ENCODE peak calls at places on chromosomes 2 and 18, in four cellular contexts. One of them, this sample, is unnamed.

GRCh38 chr2:182372661-182373060 is 54.2 kb downstream of the PDE1A start:
- DNase-seq in A549: peak; percentile 82
- DNase-seq in HepG2: peak; percentile 11
- DNase-seq in K562: no peak
- DNase-seq in this sample: no peak

GRCh38 chr2:178412047-178412446 is 38.9 kb downstream of the PRKRA start:
- DNase-seq in K562: no peak
- DNase-seq in HepG2: no peak
- DNase-seq in A549: no peak
- DNase-seq in this sample: no peak

GRCh38 chr2:234879671-234880455 is 72.0 kb upstream of the SH3BP4 start:
- DNase-seq in A549: peak; percentile 53
- DNase-seq in K562: peak; percentile 12
- DNase-seq in HepG2: peak; percentile 54
- DNase-seq in this sample: no peak

GRCh38 chr18:32081881-32082280 is 9.8 kb upstream of the RNF138 start:
- DNase-seq in A549: no peak
- DNase-seq in K562: no peak
- DNase-seq in HepG2: no peak
- DNase-seq in this sample: no peak

GRCh38 chr2:120305296-120305695 is 40.6 kb upstream of the INHBB start:
- DNase-seq in HepG2: peak; percentile 76
- DNase-seq in K562: peak; percentile 46
- DNase-seq in A549: peak; percentile 43
- DNase-seq in this sample: no peak

GRCh38 chr2:159860611-159861010 is 62.6 kb upstream of the CD302 start:
- DNase-seq in A549: no peak
- DNase-seq in K562: no peak
- DNase-seq in HepG2: no peak
- DNase-seq in this sample: no peak

GRCh38 chr18:52484977-52485376 is 145.0 kb downstream of the DCC start:
- DNase-seq in A549: peak; percentile 24
- DNase-seq in K562: no peak
- DNase-seq in HepG2: no peak
- DNase-seq in this sample: no peak

GRCh38 chr18:6382968-6383367 is 31.7 kb downstream of the L3MBTL4 start:
- DNase-seq in HepG2: no peak
- DNase-seq in A549: no peak
- DNase-seq in K562: no peak
- DNase-seq in this sample: no peak

GRCh38 chr2:42087857-42088195 is 40.0 kb downstream of the PKDCC start:
- DNase-seq in K562: no peak
- DNase-seq in A549: no peak
- DNase-seq in HepG2: no peak
- DNase-seq in this sample: no peak

DNA sequence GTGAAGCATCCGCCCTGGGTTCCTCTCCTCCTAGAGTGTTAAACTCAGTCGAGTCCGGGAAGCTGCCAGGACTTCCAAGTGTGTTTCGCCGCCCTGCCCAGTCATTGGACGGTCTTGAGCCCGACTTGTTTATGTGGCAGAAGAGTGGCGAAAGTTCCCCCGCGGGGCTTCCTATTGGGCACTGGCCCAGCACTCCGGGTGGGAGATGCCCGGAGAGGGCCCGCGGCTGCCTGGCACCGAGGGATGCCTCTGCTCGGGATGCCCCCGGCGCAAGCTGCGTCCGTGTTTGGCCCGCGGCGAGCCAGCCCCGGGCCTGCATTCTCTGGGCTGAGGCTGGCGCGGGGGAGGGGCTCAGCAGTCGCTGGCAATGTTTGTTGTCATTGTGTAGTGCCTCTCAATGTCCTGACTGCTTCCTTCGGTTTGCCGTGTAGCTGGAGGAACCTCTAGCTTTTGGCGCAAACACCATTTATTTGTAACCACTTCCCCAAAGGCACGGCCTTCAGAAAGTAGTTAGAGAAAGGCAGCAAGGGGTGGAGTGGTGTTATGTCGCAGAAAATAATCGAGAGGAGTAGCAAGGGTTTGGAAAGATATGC is 1.2 kb downstream of the CYBRD1 start:
- DNase-seq in A549: peak; percentile 79
- DNase-seq in K562: peak; percentile 67
- DNase-seq in HepG2: peak; percentile 21
- DNase-seq in this sample: peak; percentile 83
- TF ChIP-seq RNF2 in A549: no peak
- TF ChIP-seq RNF2 in K562: no peak
- TF ChIP-seq RNF2 in HepG2: no peak
- TF ChIP-seq RNF2 in this sample: no peak

GRCh38 chr18:34978533-34978893 is 62.7 kb upstream of the MAPRE2 start:
- DNase-seq in K562: no peak
- DNase-seq in A549: no peak
- DNase-seq in HepG2: no peak
- DNase-seq in this sample: no peak
- TF ChIP-seq RNF2 in K562: no peak
- TF ChIP-seq RNF2 in A549: no peak
- TF ChIP-seq RNF2 in HepG2: no peak
- TF ChIP-seq RNF2 in this sample: no peak

DNA sequence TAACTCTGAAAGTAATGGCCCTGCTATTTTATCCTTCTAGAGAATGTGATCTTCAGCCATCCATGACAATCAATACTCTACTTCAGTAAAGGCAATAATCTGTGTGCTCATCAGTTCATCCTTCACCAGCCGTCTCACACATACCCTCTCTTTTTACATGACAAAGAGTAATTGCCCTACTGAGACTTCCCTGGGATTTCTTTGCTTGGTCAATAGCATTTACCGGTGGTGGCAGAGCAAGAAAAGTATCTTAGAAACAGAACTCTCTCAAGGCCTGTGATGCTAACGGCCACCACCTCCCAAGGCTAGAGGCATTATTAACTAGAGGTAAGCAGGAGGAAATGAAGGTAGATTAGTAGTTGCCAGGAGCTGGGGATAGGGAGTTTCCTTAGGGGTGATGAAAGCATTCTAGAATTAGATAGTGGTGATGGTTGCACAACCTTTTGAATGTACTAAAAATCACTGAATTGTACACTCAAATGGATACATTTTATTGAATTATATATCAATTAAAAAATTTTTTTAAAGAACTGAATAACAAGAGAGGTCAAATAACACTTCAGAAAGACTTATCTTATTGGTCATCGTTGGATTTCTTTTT is 57.9 kb upstream of the EPC2 start:
- DNase-seq in K562: no peak
- DNase-seq in HepG2: no peak
- DNase-seq in A549: no peak
- DNase-seq in this sample: no peak
- TF ChIP-seq RNF2 in K562: no peak
- TF ChIP-seq RNF2 in HepG2: no peak
- TF ChIP-seq RNF2 in A549: no peak
- TF ChIP-seq RNF2 in this sample: no peak

DNA sequence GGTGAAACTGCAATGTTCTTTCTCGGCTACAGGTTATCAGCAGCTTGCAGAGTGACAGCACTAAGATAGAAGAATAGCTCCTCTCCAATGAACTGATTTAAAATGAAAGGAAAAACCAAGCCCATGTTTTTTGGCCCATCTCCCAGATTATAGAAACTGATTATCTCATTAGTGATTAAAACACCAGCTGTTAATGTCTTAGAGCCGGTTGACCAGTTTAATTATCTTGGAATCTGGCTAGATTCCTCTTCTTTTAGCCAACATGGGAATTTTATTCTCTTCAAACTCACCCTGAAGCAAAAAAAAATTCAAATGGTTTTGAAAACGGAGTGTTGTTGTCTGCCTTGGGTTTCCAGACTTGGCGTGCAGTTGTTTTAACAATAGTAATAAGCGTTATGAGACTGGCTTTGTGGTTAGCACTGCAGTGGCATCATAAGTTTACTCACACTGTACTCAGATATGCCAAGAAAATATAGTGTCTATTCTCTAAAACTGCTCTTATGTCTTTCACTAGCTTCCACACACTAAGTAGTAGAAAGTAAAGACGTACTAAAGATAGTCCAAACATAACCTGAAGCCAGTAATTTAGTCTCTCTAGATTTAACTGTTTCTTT is 665.3 kb downstream of the STK39 start:
- DNase-seq in K562: no peak
- DNase-seq in HepG2: no peak
- DNase-seq in A549: no peak
- DNase-seq in this sample: no peak
- TF ChIP-seq RNF2 in K562: no peak
- TF ChIP-seq RNF2 in HepG2: no peak
- TF ChIP-seq RNF2 in A549: no peak
- TF ChIP-seq RNF2 in this sample: no peak

DNA sequence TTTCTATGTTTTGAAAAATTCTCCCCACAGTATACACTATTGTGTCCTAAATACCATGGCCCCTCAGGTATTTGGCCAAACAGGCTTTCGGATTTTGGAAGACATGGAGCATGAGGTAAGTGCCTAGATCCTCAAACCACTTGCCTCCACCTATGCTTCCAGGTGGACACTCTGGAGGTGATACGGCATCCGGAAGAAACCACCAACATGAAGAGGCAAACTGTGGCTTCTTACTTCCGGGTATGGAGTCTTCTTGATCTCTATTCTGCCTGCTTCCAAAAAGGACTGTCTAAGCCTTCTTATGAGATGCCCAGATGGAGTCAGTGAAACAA is 252.0 kb upstream of the SP5 start:
- DNase-seq in K562: no peak
- DNase-seq in HepG2: no peak
- DNase-seq in A549: no peak
- DNase-seq in this sample: no peak
- TF ChIP-seq RNF2 in K562: no peak
- TF ChIP-seq RNF2 in HepG2: no peak
- TF ChIP-seq RNF2 in A549: no peak
- TF ChIP-seq RNF2 in this sample: no peak

GRCh38 chr2:11133936-11134320 is 21.3 kb upstream of the SLC66A3 start:
- DNase-seq in A549: no peak
- DNase-seq in HepG2: no peak
- DNase-seq in K562: no peak
- DNase-seq in this sample: no peak

GRCh38 chr2:11132036-11132671 is 23.1 kb upstream of the SLC66A3 start:
- DNase-seq in A549: no peak
- DNase-seq in HepG2: no peak
- DNase-seq in K562: no peak
- DNase-seq in this sample: no peak

GRCh38 chr2:11134349-11134748 is 20.9 kb upstream of the SLC66A3 start:
- DNase-seq in K562: no peak
- DNase-seq in A549: no peak
- DNase-seq in HepG2: peak; percentile 68
- DNase-seq in this sample: no peak

GRCh38 chr2:11131166-11131920 is 23.9 kb upstream of the SLC66A3 start:
- DNase-seq in A549: no peak
- DNase-seq in HepG2: no peak
- DNase-seq in K562: no peak
- DNase-seq in this sample: no peak

DNA sequence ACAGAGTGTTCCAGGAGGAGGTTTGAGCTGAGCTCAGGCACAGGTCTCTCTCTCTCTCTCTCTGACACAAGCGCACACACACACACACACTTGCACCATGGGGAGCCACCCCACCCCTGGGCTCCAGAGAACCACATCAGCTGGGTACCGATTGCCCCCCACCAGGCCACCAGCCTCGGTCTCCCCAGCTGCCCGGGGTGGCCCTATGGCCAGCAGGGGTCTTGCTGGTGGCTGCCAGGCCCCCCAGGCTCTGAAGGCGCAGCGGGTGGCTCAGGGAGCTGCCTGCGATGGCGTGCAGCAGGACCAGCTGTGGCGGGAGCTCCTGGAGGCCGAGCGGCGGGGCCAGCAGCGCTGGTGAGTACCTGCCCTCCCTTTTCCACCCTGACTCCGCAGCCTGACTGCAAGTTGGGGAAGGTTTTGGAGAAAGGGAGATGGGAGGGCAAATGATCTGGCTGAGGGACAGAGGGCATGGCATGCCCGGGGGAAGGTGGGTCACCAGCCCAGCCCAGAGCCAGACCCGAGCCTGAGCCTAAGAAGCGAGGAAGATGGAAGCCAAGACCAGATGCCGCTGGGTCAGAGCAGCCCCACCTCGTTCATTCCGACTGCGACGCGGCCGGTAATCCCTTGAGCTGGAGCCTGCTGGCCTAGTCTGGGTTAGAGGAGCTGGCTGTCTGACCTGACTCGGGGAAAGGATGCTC is 21.9 kb upstream of the SLC66A3 start:
- DNase-seq in K562: no peak
- DNase-seq in HepG2: no peak
- DNase-seq in A549: no peak
- DNase-seq in this sample: no peak
- TF ChIP-seq RNF2 in K562: no peak
- TF ChIP-seq RNF2 in HepG2: no peak
- TF ChIP-seq RNF2 in A549: no peak
- TF ChIP-seq RNF2 in this sample: no peak